ENCODE peak calls at places on chromosome 7, in nine cellular contexts. O is transverse colon, A is A549, I is ovary, Q is IMR-90, S is sigmoid colon, V is heart left ventricle, K is GM12878, E is stomach. P is an unnamed sample.

GRCh38 chr7:78510580-78511188 is 712.1 kb downstream of the PHTF2 start:
- DNase-seq in O (peak), A (peak), I (peak), Q (peak), S (no peak), V (peak), K (no peak), E (peak), P (no peak)

GRCh38 chr7:105776068-105776790 is 100.2 kb downstream of the ATXN7L1 start:
- DNase-seq in O (peak), A (peak), I (peak), Q (peak), S (peak), V (peak), K (no peak), E (peak), P (peak)

GRCh38 chr7:5452937-5453540 is 29.4 kb upstream of the TNRC18 start:
- DNase-seq in O (no peak), A (no peak), I (peak), Q (peak), S (no peak), V (no peak), K (no peak), E (no peak), P (no peak)

GRCh38 chr7:124113040-124113439 is 80.2 kb upstream of the TMEM229A start:
- DNase-seq in O (no peak), A (no peak), I (no peak), Q (no peak), S (no peak), V (no peak), K (no peak), E (no peak), P (no peak)

GRCh38 chr7:151517601-151518104 is 2.0 kb downstream of the RHEB start:
- DNase-seq in O (no peak), A (no peak), I (no peak), Q (no peak), S (no peak), V (no peak), K (no peak), E (no peak), P (no peak)

GRCh38 chr7:112481833-112482669 is 1.3 kb downstream of the LSMEM1 start:
- DNase-seq in O (peak), A (peak), I (no peak), Q (peak), S (peak), V (peak), K (no peak), E (no peak), P (no peak)

GRCh38 chr7:139845443-139845805 is 16.4 kb downstream of the TBXAS1 start:
- DNase-seq in O (no peak), A (no peak), I (no peak), Q (no peak), S (no peak), V (no peak), K (no peak), E (no peak), P (no peak)

GRCh38 chr7:7869036-7869435 is 99.6 kb upstream of the GLCCI1 start:
- DNase-seq in O (no peak), A (no peak), I (no peak), Q (no peak), S (no peak), V (no peak), K (no peak), E (no peak), P (no peak)

GRCh38 chr7:44045226-44046014 is 918 bp downstream of the DBNL start:
- DNase-seq in O (no peak), A (no peak), I (no peak), Q (no peak), S (no peak), V (no peak), K (no peak), E (no peak), P (no peak)

GRCh38 chr7:44043902-44044301 is 600 bp upstream of the DBNL start:
- DNase-seq in O (no peak), A (no peak), I (no peak), Q (no peak), S (no peak), V (no peak), K (no peak), E (no peak), P (no peak)

GRCh38 chr7:44046321-44047061 is 2.0 kb downstream of the DBNL start:
- DNase-seq in O (no peak), A (no peak), I (no peak), Q (no peak), S (peak), V (no peak), K (peak), E (no peak), P (peak)

GRCh38 chr7:44042221-44042620 is 2.3 kb upstream of the DBNL start:
- DNase-seq in O (no peak), A (no peak), I (no peak), Q (no peak), S (no peak), V (no peak), K (no peak), E (no peak), P (no peak)

GRCh38 chr7:44044315-44045225 is at the start of gene DBNL:
- DNase-seq in O (peak), A (peak), I (peak), Q (peak), S (peak), V (peak), K (peak), E (peak), P (peak)
- TF ChIP-seq POLR2A in O (peak), A (peak), I (peak), Q (no peak), S (peak), V (peak), K (peak), E (no peak), P (peak)

GRCh38 chr7:120725376-120726039 is 132.4 kb downstream of the TSPAN12 start:
- DNase-seq in O (no peak), A (peak), I (no peak), Q (peak), S (no peak), V (no peak), K (no peak), E (no peak), P (no peak)
- H3K4me3 ChIP-seq in O (no peak), A (no peak), I (no peak), Q (no peak), S (no peak), V (no peak), K (no peak), E (no peak), P (no peak)

GRCh38 chr7:54837167-54837566 is 78.2 kb upstream of the SEC61G start:
- DNase-seq in O (no peak), A (no peak), I (peak), Q (no peak), S (no peak), V (peak), K (no peak), E (no peak), P (no peak)

GRCh38 chr7:54838540-54838925 is 79.5 kb upstream of the SEC61G start:
- DNase-seq in O (no peak), A (no peak), I (no peak), Q (no peak), S (no peak), V (no peak), K (no peak), E (no peak), P (no peak)

GRCh38 chr7:54841772-54842707 is 83.0 kb upstream of the SEC61G start:
- DNase-seq in O (peak), A (no peak), I (peak), Q (peak), S (no peak), V (peak), K (no peak), E (no peak), P (no peak)

GRCh38 chr7:54837761-54838539 is 78.9 kb upstream of the SEC61G start:
- DNase-seq in O (no peak), A (no peak), I (peak), Q (no peak), S (no peak), V (no peak), K (no peak), E (no peak), P (no peak)

GRCh38 chr7:54839538-54840213 is 80.7 kb upstream of the SEC61G start:
- DNase-seq in O (peak), A (peak), I (peak), Q (peak), S (peak), V (peak), K (no peak), E (peak), P (peak)
- TF ChIP-seq CTCF in O (no peak), A (peak), I (no peak), Q (peak), S (no peak), V (peak), K (peak), E (peak), P (no peak)

GRCh38 chr7:158760445-158760764 is 55.8 kb upstream of the NCAPG2 start:
- DNase-seq in O (no peak), A (no peak), I (no peak), Q (no peak), S (no peak), V (no peak), K (no peak), E (no peak), P (no peak)

GRCh38 chr7:158763454-158764033 is 58.9 kb upstream of the NCAPG2 start:
- DNase-seq in O (peak), A (no peak), I (no peak), Q (no peak), S (no peak), V (no peak), K (no peak), E (no peak), P (no peak)

GRCh38 chr7:158760936-158761335 is 56.3 kb upstream of the NCAPG2 start:
- DNase-seq in O (no peak), A (no peak), I (no peak), Q (no peak), S (no peak), V (no peak), K (no peak), E (no peak), P (no peak)

GRCh38 chr7:158759749-158760444 is 55.3 kb upstream of the NCAPG2 start:
- DNase-seq in O (no peak), A (no peak), I (no peak), Q (no peak), S (no peak), V (no peak), K (no peak), E (no peak), P (no peak)

GRCh38 chr7:158761945-158762344 is 57.3 kb upstream of the NCAPG2 start:
- DNase-seq in O (no peak), A (no peak), I (no peak), Q (no peak), S (no peak), V (no peak), K (no peak), E (no peak), P (no peak)
- TF ChIP-seq POLR2A in O (no peak), A (no peak), I (no peak), Q (no peak), S (no peak), V (no peak), K (no peak), E (no peak), P (no peak)

DNA sequence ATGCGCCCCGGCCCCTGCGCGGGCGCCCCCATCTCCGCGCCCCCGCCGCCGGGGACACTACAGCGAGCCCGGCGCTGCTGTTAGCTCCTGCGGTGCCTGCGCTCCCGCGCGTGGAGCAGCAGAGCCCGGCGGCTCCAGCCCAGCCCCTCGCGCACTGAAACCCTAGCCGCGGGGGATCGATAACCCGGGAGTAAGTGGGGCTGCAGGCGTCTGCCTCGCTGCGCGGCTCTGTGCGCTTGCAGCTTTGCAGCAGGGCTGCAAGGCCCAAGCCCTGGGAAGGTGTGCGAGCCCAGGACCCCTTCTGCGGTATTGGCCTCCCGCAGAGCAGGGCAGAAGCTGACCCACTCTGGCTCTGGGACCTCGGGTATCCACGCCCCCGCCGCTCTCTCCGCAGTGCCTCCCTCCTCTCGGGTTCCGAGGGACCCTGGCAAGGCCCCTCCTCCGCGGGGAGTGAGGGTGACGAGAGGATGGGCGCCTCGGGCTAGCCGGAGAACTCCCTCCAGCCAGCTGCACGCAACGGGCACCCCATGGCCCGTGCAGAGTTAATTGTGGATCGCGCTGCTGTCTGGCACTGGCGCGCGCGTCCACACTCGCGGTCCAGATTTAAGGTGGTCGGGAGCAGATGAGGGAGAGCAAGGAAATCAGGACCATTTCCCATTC is 2.2 kb downstream of the SHH start:
- DNase-seq in O (no peak), A (no peak), I (no peak), Q (no peak), S (no peak), V (no peak), K (no peak), E (no peak), P (no peak)
- H3K4me3 ChIP-seq in O (peak), A (peak), I (no peak), Q (no peak), S (no peak), V (no peak), K (no peak), E (peak), P (no peak)

GRCh38 chr7:45580053-45580872 is 6.1 kb downstream of the ADCY1 start:
- DNase-seq in O (no peak), A (no peak), I (no peak), Q (no peak), S (peak), V (no peak), K (no peak), E (peak), P (no peak)
- TF ChIP-seq CTCF in O (no peak), A (no peak), I (no peak), Q (peak), S (no peak), V (peak), K (peak), E (no peak), P (no peak)

DNA sequence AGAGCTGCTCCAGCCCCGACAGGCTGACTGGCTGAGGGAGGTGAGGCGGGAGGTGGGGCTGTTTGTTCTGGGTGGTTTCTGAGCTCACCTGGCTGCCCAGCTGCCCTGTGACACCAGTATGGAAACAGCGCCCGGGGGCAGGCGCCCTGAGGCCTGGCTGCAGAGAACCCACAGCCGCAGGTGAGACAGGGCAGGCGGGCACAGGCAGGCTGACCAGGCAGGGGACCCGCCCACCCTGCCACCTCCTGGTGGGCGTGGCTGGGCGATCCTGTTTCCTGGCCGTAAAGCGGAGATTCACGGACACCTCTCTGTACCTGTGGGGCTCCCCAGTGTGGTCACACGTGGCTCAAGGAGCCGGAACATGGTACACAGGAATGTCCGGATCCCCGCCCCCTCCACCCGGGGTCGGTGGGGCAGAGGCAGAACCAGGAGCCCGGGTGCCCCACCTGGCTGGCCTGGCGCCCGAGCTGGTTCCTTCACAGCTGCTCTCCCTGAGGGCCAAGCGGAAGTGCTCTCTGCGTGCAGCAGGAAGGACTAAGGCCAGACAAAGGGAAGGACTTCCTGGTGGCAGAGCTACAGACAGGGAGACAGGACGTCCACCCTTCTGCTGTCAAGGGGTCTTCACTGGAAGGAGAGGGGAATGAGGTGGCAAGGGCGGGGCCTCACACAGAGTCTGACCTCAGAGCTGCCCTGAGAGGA is 3.9 kb downstream of the MICALL2 start:
- DNase-seq in O (peak), A (no peak), I (no peak), Q (no peak), S (no peak), V (no peak), K (no peak), E (peak), P (no peak)
- TF ChIP-seq POLR2A in O (no peak), A (no peak), I (no peak), Q (no peak), S (no peak), V (no peak), K (no peak), E (no peak), P (no peak)

GRCh38 chr7:95547356-95547755 is 49.0 kb downstream of the PDK4 start:
- DNase-seq in O (no peak), A (no peak), I (no peak), Q (no peak), S (no peak), V (no peak), K (no peak), E (no peak), P (no peak)
- H3K4me3 ChIP-seq in O (no peak), A (no peak), I (no peak), Q (no peak), S (no peak), V (no peak), K (no peak), E (no peak), P (no peak)

GRCh38 chr7:155032978-155033377 is 30.1 kb upstream of the PAXIP1 start:
- DNase-seq in O (no peak), A (no peak), I (no peak), Q (no peak), S (no peak), V (no peak), K (no peak), E (no peak), P (no peak)
- TF ChIP-seq CTCF in O (no peak), A (no peak), I (no peak), Q (no peak), S (no peak), V (no peak), K (peak), E (no peak), P (no peak)

P was measured in lower leg skin.